ENCODE peak calls at places on chromosomes 13 and 19, in ten cellular contexts. One of them, this sample, is unnamed.

GRCh38 chr13:33992891-33993336 is 175.0 kb downstream of the RFC3 start:
- DNase-seq in iris pigment epithelial cell: no peak
- DNase-seq in central memory CD4-positive, alpha-beta T cell: no peak
- DNase-seq in HT-29: no peak
- DNase-seq in stimulated activated CD4-positive, alpha-beta T cell treated with anti-CD3 and anti-CD28 coated beads, TNF-alpha, amount 100 ng/mL, for 24 hours: no peak
- DNase-seq in smooth muscle cell of the brain vasculature: no peak
- DNase-seq in NCI-H1105 treated with DMSO at 0.1 percent for 48 hours: no peak
- DNase-seq in T-cell: no peak
- DNase-seq in activated CD4-positive, alpha-beta T cell treated with anti-CD3 and anti-CD28 coated beads, Interleukin-2, amount 50 U/mL, for 24 hours: no peak
- DNase-seq in C1 segment of cervical spinal cord: no peak
- DNase-seq in this sample: peak; percentile 12

GRCh38 chr13:110340812-110341444 is 33.8 kb downstream of the COL4A2 start:
- DNase-seq in iris pigment epithelial cell: peak; percentile 84
- DNase-seq in central memory CD4-positive, alpha-beta T cell: peak; percentile 16
- DNase-seq in HT-29: no peak
- DNase-seq in stimulated activated CD4-positive, alpha-beta T cell treated with anti-CD3 and anti-CD28 coated beads, TNF-alpha, amount 100 ng/mL, for 24 hours: peak; percentile 38
- DNase-seq in smooth muscle cell of the brain vasculature: no peak
- DNase-seq in NCI-H1105 treated with DMSO at 0.1 percent for 48 hours: no peak
- DNase-seq in T-cell: peak; percentile 62
- DNase-seq in activated CD4-positive, alpha-beta T cell treated with anti-CD3 and anti-CD28 coated beads, Interleukin-2, amount 50 U/mL, for 24 hours: peak; percentile 43
- DNase-seq in C1 segment of cervical spinal cord: no peak
- DNase-seq in this sample: no peak

GRCh38 chr13:88217372-88217771 is 546.2 kb downstream of the SLITRK5 start:
- DNase-seq in iris pigment epithelial cell: no peak
- DNase-seq in central memory CD4-positive, alpha-beta T cell: no peak
- DNase-seq in HT-29: no peak
- DNase-seq in stimulated activated CD4-positive, alpha-beta T cell treated with anti-CD3 and anti-CD28 coated beads, TNF-alpha, amount 100 ng/mL, for 24 hours: no peak
- DNase-seq in smooth muscle cell of the brain vasculature: no peak
- DNase-seq in NCI-H1105 treated with DMSO at 0.1 percent for 48 hours: no peak
- DNase-seq in T-cell: no peak
- DNase-seq in activated CD4-positive, alpha-beta T cell treated with anti-CD3 and anti-CD28 coated beads, Interleukin-2, amount 50 U/mL, for 24 hours: no peak
- DNase-seq in C1 segment of cervical spinal cord: no peak
- DNase-seq in this sample: no peak

GRCh38 chr13:99959538-99960230 is 11.9 kb downstream of the ZIC5 start:
- DNase-seq in iris pigment epithelial cell: peak; percentile 18
- DNase-seq in central memory CD4-positive, alpha-beta T cell: no peak
- DNase-seq in HT-29: no peak
- DNase-seq in stimulated activated CD4-positive, alpha-beta T cell treated with anti-CD3 and anti-CD28 coated beads, TNF-alpha, amount 100 ng/mL, for 24 hours: no peak
- DNase-seq in smooth muscle cell of the brain vasculature: no peak
- DNase-seq in NCI-H1105 treated with DMSO at 0.1 percent for 48 hours: no peak
- DNase-seq in T-cell: no peak
- DNase-seq in activated CD4-positive, alpha-beta T cell treated with anti-CD3 and anti-CD28 coated beads, Interleukin-2, amount 50 U/mL, for 24 hours: no peak
- DNase-seq in C1 segment of cervical spinal cord: no peak
- DNase-seq in this sample: no peak

GRCh38 chr13:67829641-67830040 is 599.5 kb upstream of the PCDH9 start:
- DNase-seq in iris pigment epithelial cell: no peak
- DNase-seq in central memory CD4-positive, alpha-beta T cell: no peak
- DNase-seq in HT-29: no peak
- DNase-seq in stimulated activated CD4-positive, alpha-beta T cell treated with anti-CD3 and anti-CD28 coated beads, TNF-alpha, amount 100 ng/mL, for 24 hours: no peak
- DNase-seq in smooth muscle cell of the brain vasculature: no peak
- DNase-seq in NCI-H1105 treated with DMSO at 0.1 percent for 48 hours: no peak
- DNase-seq in T-cell: no peak
- DNase-seq in activated CD4-positive, alpha-beta T cell treated with anti-CD3 and anti-CD28 coated beads, Interleukin-2, amount 50 U/mL, for 24 hours: no peak
- DNase-seq in C1 segment of cervical spinal cord: no peak
- DNase-seq in this sample: no peak

GRCh38 chr13:110877737-110878136 is 37.1 kb downstream of the ANKRD10 start:
- DNase-seq in iris pigment epithelial cell: no peak
- DNase-seq in central memory CD4-positive, alpha-beta T cell: no peak
- DNase-seq in HT-29: no peak
- DNase-seq in stimulated activated CD4-positive, alpha-beta T cell treated with anti-CD3 and anti-CD28 coated beads, TNF-alpha, amount 100 ng/mL, for 24 hours: no peak
- DNase-seq in smooth muscle cell of the brain vasculature: no peak
- DNase-seq in NCI-H1105 treated with DMSO at 0.1 percent for 48 hours: no peak
- DNase-seq in T-cell: no peak
- DNase-seq in activated CD4-positive, alpha-beta T cell treated with anti-CD3 and anti-CD28 coated beads, Interleukin-2, amount 50 U/mL, for 24 hours: no peak
- DNase-seq in C1 segment of cervical spinal cord: no peak
- DNase-seq in this sample: no peak

GRCh38 chr13:28545583-28546333 is 50.8 kb upstream of the FLT1 start:
- DNase-seq in iris pigment epithelial cell: no peak
- DNase-seq in central memory CD4-positive, alpha-beta T cell: no peak
- DNase-seq in HT-29: peak; percentile 23
- DNase-seq in stimulated activated CD4-positive, alpha-beta T cell treated with anti-CD3 and anti-CD28 coated beads, TNF-alpha, amount 100 ng/mL, for 24 hours: no peak
- DNase-seq in smooth muscle cell of the brain vasculature: no peak
- DNase-seq in NCI-H1105 treated with DMSO at 0.1 percent for 48 hours: no peak
- DNase-seq in T-cell: no peak
- DNase-seq in activated CD4-positive, alpha-beta T cell treated with anti-CD3 and anti-CD28 coated beads, Interleukin-2, amount 50 U/mL, for 24 hours: no peak
- DNase-seq in C1 segment of cervical spinal cord: no peak
- DNase-seq in this sample: no peak

GRCh38 chr19:1091544-1092175 is 3.5 kb downstream of the POLR2E start:
- DNase-seq in iris pigment epithelial cell: no peak
- DNase-seq in central memory CD4-positive, alpha-beta T cell: no peak
- DNase-seq in HT-29: no peak
- DNase-seq in stimulated activated CD4-positive, alpha-beta T cell treated with anti-CD3 and anti-CD28 coated beads, TNF-alpha, amount 100 ng/mL, for 24 hours: no peak
- DNase-seq in smooth muscle cell of the brain vasculature: no peak
- DNase-seq in NCI-H1105 treated with DMSO at 0.1 percent for 48 hours: no peak
- DNase-seq in T-cell: no peak
- DNase-seq in activated CD4-positive, alpha-beta T cell treated with anti-CD3 and anti-CD28 coated beads, Interleukin-2, amount 50 U/mL, for 24 hours: no peak
- DNase-seq in C1 segment of cervical spinal cord: no peak
- DNase-seq in this sample: no peak

GRCh38 chr19:18205180-18205915 is 1.5 kb upstream of the RAB3A start:
- DNase-seq in iris pigment epithelial cell: peak; percentile 78
- DNase-seq in central memory CD4-positive, alpha-beta T cell: peak; percentile 24
- DNase-seq in HT-29: peak; percentile 26
- DNase-seq in stimulated activated CD4-positive, alpha-beta T cell treated with anti-CD3 and anti-CD28 coated beads, TNF-alpha, amount 100 ng/mL, for 24 hours: no peak
- DNase-seq in smooth muscle cell of the brain vasculature: no peak
- DNase-seq in NCI-H1105 treated with DMSO at 0.1 percent for 48 hours: peak; percentile 61
- DNase-seq in T-cell: peak; percentile 39
- DNase-seq in activated CD4-positive, alpha-beta T cell treated with anti-CD3 and anti-CD28 coated beads, Interleukin-2, amount 50 U/mL, for 24 hours: no peak
- DNase-seq in C1 segment of cervical spinal cord: peak; percentile 71
- DNase-seq in this sample: peak; percentile 62

GRCh38 chr13:112908342-112908741 is 60.7 kb upstream of the MCF2L start:
- DNase-seq in iris pigment epithelial cell: no peak
- DNase-seq in central memory CD4-positive, alpha-beta T cell: no peak
- DNase-seq in HT-29: no peak
- DNase-seq in stimulated activated CD4-positive, alpha-beta T cell treated with anti-CD3 and anti-CD28 coated beads, TNF-alpha, amount 100 ng/mL, for 24 hours: no peak
- DNase-seq in smooth muscle cell of the brain vasculature: no peak
- DNase-seq in NCI-H1105 treated with DMSO at 0.1 percent for 48 hours: no peak
- DNase-seq in T-cell: no peak
- DNase-seq in activated CD4-positive, alpha-beta T cell treated with anti-CD3 and anti-CD28 coated beads, Interleukin-2, amount 50 U/mL, for 24 hours: no peak
- DNase-seq in C1 segment of cervical spinal cord: no peak
- DNase-seq in this sample: no peak

GRCh38 chr19:10010247-10010691 is at the start of gene COL5A3:
- DNase-seq in iris pigment epithelial cell: no peak
- DNase-seq in central memory CD4-positive, alpha-beta T cell: no peak
- DNase-seq in HT-29: no peak
- DNase-seq in stimulated activated CD4-positive, alpha-beta T cell treated with anti-CD3 and anti-CD28 coated beads, TNF-alpha, amount 100 ng/mL, for 24 hours: no peak
- DNase-seq in smooth muscle cell of the brain vasculature: no peak
- DNase-seq in NCI-H1105 treated with DMSO at 0.1 percent for 48 hours: no peak
- DNase-seq in T-cell: no peak
- DNase-seq in activated CD4-positive, alpha-beta T cell treated with anti-CD3 and anti-CD28 coated beads, Interleukin-2, amount 50 U/mL, for 24 hours: no peak
- DNase-seq in C1 segment of cervical spinal cord: no peak
- DNase-seq in this sample: no peak

GRCh38 chr19:45016388-45017314 is 15.4 kb downstream of the RELB start:
- DNase-seq in iris pigment epithelial cell: peak; percentile 61
- DNase-seq in central memory CD4-positive, alpha-beta T cell: peak; percentile 85
- DNase-seq in HT-29: peak; percentile 95
- DNase-seq in stimulated activated CD4-positive, alpha-beta T cell treated with anti-CD3 and anti-CD28 coated beads, TNF-alpha, amount 100 ng/mL, for 24 hours: peak; percentile 31
- DNase-seq in smooth muscle cell of the brain vasculature: no peak
- DNase-seq in NCI-H1105 treated with DMSO at 0.1 percent for 48 hours: peak; percentile 33
- DNase-seq in T-cell: peak; percentile 77
- DNase-seq in activated CD4-positive, alpha-beta T cell treated with anti-CD3 and anti-CD28 coated beads, Interleukin-2, amount 50 U/mL, for 24 hours: peak; percentile 50
- DNase-seq in C1 segment of cervical spinal cord: peak; percentile 60
- DNase-seq in this sample: peak; percentile 44

GRCh38 chr13:108226184-108226583 is 8.0 kb downstream of the ABHD13 start:
- DNase-seq in iris pigment epithelial cell: no peak
- DNase-seq in central memory CD4-positive, alpha-beta T cell: no peak
- DNase-seq in HT-29: no peak
- DNase-seq in stimulated activated CD4-positive, alpha-beta T cell treated with anti-CD3 and anti-CD28 coated beads, TNF-alpha, amount 100 ng/mL, for 24 hours: no peak
- DNase-seq in smooth muscle cell of the brain vasculature: no peak
- DNase-seq in NCI-H1105 treated with DMSO at 0.1 percent for 48 hours: peak; percentile 96
- DNase-seq in T-cell: no peak
- DNase-seq in activated CD4-positive, alpha-beta T cell treated with anti-CD3 and anti-CD28 coated beads, Interleukin-2, amount 50 U/mL, for 24 hours: no peak
- DNase-seq in C1 segment of cervical spinal cord: no peak
- DNase-seq in this sample: peak; percentile 87

GRCh38 chr19:49591731-49592485 is 926 bp downstream of the PRR12 start:
- DNase-seq in iris pigment epithelial cell: peak; percentile 42
- DNase-seq in central memory CD4-positive, alpha-beta T cell: peak; percentile 29
- DNase-seq in HT-29: peak; percentile 66
- DNase-seq in stimulated activated CD4-positive, alpha-beta T cell treated with anti-CD3 and anti-CD28 coated beads, TNF-alpha, amount 100 ng/mL, for 24 hours: no peak
- DNase-seq in smooth muscle cell of the brain vasculature: no peak
- DNase-seq in NCI-H1105 treated with DMSO at 0.1 percent for 48 hours: peak; percentile 45
- DNase-seq in T-cell: peak; percentile 40
- DNase-seq in activated CD4-positive, alpha-beta T cell treated with anti-CD3 and anti-CD28 coated beads, Interleukin-2, amount 50 U/mL, for 24 hours: no peak
- DNase-seq in C1 segment of cervical spinal cord: peak; percentile 51
- DNase-seq in this sample: peak; percentile 45

GRCh38 chr19:16405091-16405490 is 66.7 kb downstream of the EPS15L1 start:
- DNase-seq in iris pigment epithelial cell: no peak
- DNase-seq in central memory CD4-positive, alpha-beta T cell: no peak
- DNase-seq in HT-29: no peak
- DNase-seq in stimulated activated CD4-positive, alpha-beta T cell treated with anti-CD3 and anti-CD28 coated beads, TNF-alpha, amount 100 ng/mL, for 24 hours: no peak
- DNase-seq in smooth muscle cell of the brain vasculature: no peak
- DNase-seq in NCI-H1105 treated with DMSO at 0.1 percent for 48 hours: no peak
- DNase-seq in T-cell: no peak
- DNase-seq in activated CD4-positive, alpha-beta T cell treated with anti-CD3 and anti-CD28 coated beads, Interleukin-2, amount 50 U/mL, for 24 hours: no peak
- DNase-seq in C1 segment of cervical spinal cord: no peak
- DNase-seq in this sample: no peak

GRCh38 chr19:47339196-47339880 is 7.4 kb downstream of the C5AR2 start:
- DNase-seq in iris pigment epithelial cell: no peak
- DNase-seq in central memory CD4-positive, alpha-beta T cell: no peak
- DNase-seq in HT-29: no peak
- DNase-seq in stimulated activated CD4-positive, alpha-beta T cell treated with anti-CD3 and anti-CD28 coated beads, TNF-alpha, amount 100 ng/mL, for 24 hours: no peak
- DNase-seq in smooth muscle cell of the brain vasculature: no peak
- DNase-seq in NCI-H1105 treated with DMSO at 0.1 percent for 48 hours: no peak
- DNase-seq in T-cell: no peak
- DNase-seq in activated CD4-positive, alpha-beta T cell treated with anti-CD3 and anti-CD28 coated beads, Interleukin-2, amount 50 U/mL, for 24 hours: no peak
- DNase-seq in C1 segment of cervical spinal cord: no peak
- DNase-seq in this sample: no peak

GRCh38 chr13:112768795-112769411 is 79.1 kb downstream of the ATP11A start:
- DNase-seq in iris pigment epithelial cell: no peak
- DNase-seq in central memory CD4-positive, alpha-beta T cell: peak; percentile 35
- DNase-seq in HT-29: no peak
- DNase-seq in stimulated activated CD4-positive, alpha-beta T cell treated with anti-CD3 and anti-CD28 coated beads, TNF-alpha, amount 100 ng/mL, for 24 hours: no peak
- DNase-seq in smooth muscle cell of the brain vasculature: no peak
- DNase-seq in NCI-H1105 treated with DMSO at 0.1 percent for 48 hours: no peak
- DNase-seq in T-cell: peak; percentile 14
- DNase-seq in activated CD4-positive, alpha-beta T cell treated with anti-CD3 and anti-CD28 coated beads, Interleukin-2, amount 50 U/mL, for 24 hours: no peak
- DNase-seq in C1 segment of cervical spinal cord: no peak
- DNase-seq in this sample: no peak

GRCh38 chr13:98797456-98797855 is 45.0 kb upstream of the SLC15A1 start:
- DNase-seq in iris pigment epithelial cell: no peak
- DNase-seq in central memory CD4-positive, alpha-beta T cell: no peak
- DNase-seq in HT-29: no peak
- DNase-seq in stimulated activated CD4-positive, alpha-beta T cell treated with anti-CD3 and anti-CD28 coated beads, TNF-alpha, amount 100 ng/mL, for 24 hours: no peak
- DNase-seq in smooth muscle cell of the brain vasculature: no peak
- DNase-seq in NCI-H1105 treated with DMSO at 0.1 percent for 48 hours: no peak
- DNase-seq in T-cell: no peak
- DNase-seq in activated CD4-positive, alpha-beta T cell treated with anti-CD3 and anti-CD28 coated beads, Interleukin-2, amount 50 U/mL, for 24 hours: no peak
- DNase-seq in C1 segment of cervical spinal cord: no peak
- DNase-seq in this sample: no peak

This sample was measured in COR-L47.